ENCODE peak calls at places on chromosomes 6 and 20, in six cellular contexts. One of them, this sample, is unnamed. For H3K36me3, the result is how much of the 10 kb centered on the place peaks cover.

GRCh38 chr6:90175627-90176538 is 120.8 kb downstream of the BACH2 start:
- DNase-seq in endodermal cell: no peak
- DNase-seq in PC-3: no peak
- DNase-seq in heart left ventricle: no peak
- DNase-seq in CD8-positive, alpha-beta T cell: no peak
- DNase-seq in GM12878: no peak
- DNase-seq in this sample: no peak

GRCh38 chr6:33683051-33683571 is 28.4 kb downstream of the UQCC2 start:
- DNase-seq in GM12878: no peak
- DNase-seq in CD8-positive, alpha-beta T cell: no peak
- DNase-seq in PC-3: no peak
- DNase-seq in endodermal cell: no peak
- DNase-seq in heart left ventricle: no peak
- DNase-seq in this sample: no peak

GRCh38 chr20:36092424-36093024 is 62.0 kb upstream of the EPB41L1 start:
- DNase-seq in GM12878: no peak
- DNase-seq in endodermal cell: peak
- DNase-seq in heart left ventricle: no peak
- DNase-seq in CD8-positive, alpha-beta T cell: no peak
- DNase-seq in PC-3: peak
- DNase-seq in this sample: no peak

GRCh38 chr20:14918281-14918680 is 580.9 kb upstream of the FLRT3 start:
- DNase-seq in endodermal cell: no peak
- DNase-seq in CD8-positive, alpha-beta T cell: no peak
- DNase-seq in GM12878: no peak
- DNase-seq in heart left ventricle: no peak
- DNase-seq in PC-3: no peak
- DNase-seq in this sample: no peak

GRCh38 chr20:22821826-22822225 is 213.3 kb upstream of the SSTR4 start:
- DNase-seq in endodermal cell: peak
- DNase-seq in heart left ventricle: no peak
- DNase-seq in GM12878: no peak
- DNase-seq in PC-3: no peak
- DNase-seq in CD8-positive, alpha-beta T cell: no peak
- DNase-seq in this sample: no peak

GRCh38 chr6:6581014-6581413 is 7.5 kb upstream of the LY86 start:
- DNase-seq in endodermal cell: no peak
- DNase-seq in GM12878: no peak
- DNase-seq in heart left ventricle: no peak
- DNase-seq in CD8-positive, alpha-beta T cell: no peak
- DNase-seq in PC-3: no peak
- DNase-seq in this sample: no peak

GRCh38 chr6:104682722-104683643 is 176.7 kb downstream of the HACE1 start:
- DNase-seq in endodermal cell: peak
- DNase-seq in PC-3: peak
- DNase-seq in CD8-positive, alpha-beta T cell: peak
- DNase-seq in GM12878: no peak
- DNase-seq in heart left ventricle: peak
- DNase-seq in this sample: peak

GRCh38 chr20:1423625-1424106 is 30.8 kb upstream of the FKBP1A start:
- DNase-seq in endodermal cell: peak
- DNase-seq in CD8-positive, alpha-beta T cell: no peak
- DNase-seq in PC-3: peak
- DNase-seq in heart left ventricle: no peak
- DNase-seq in GM12878: no peak
- DNase-seq in this sample: no peak

GRCh38 chr6:128723667-128724066 is 159.3 kb upstream of the LAMA2 start:
- DNase-seq in PC-3: peak
- DNase-seq in CD8-positive, alpha-beta T cell: no peak
- DNase-seq in endodermal cell: no peak
- DNase-seq in GM12878: no peak
- DNase-seq in heart left ventricle: no peak
- DNase-seq in this sample: no peak

GRCh38 chr20:37503256-37503927 is 17.7 kb upstream of the NNAT start:
- DNase-seq in endodermal cell: peak
- DNase-seq in heart left ventricle: no peak
- DNase-seq in GM12878: no peak
- DNase-seq in PC-3: no peak
- DNase-seq in CD8-positive, alpha-beta T cell: no peak
- DNase-seq in this sample: no peak

GRCh38 chr6:159169193-159169555 is at the start of gene FNDC1:
- DNase-seq in CD8-positive, alpha-beta T cell: no peak
- DNase-seq in heart left ventricle: no peak
- DNase-seq in GM12878: no peak
- DNase-seq in PC-3: no peak
- DNase-seq in endodermal cell: peak
- DNase-seq in this sample: peak

GRCh38 chr6:79266051-79266450 is 31.6 kb upstream of the HMGN3 start:
- DNase-seq in GM12878: no peak
- DNase-seq in PC-3: peak
- DNase-seq in endodermal cell: no peak
- DNase-seq in CD8-positive, alpha-beta T cell: no peak
- DNase-seq in heart left ventricle: no peak
- DNase-seq in this sample: no peak

GRCh38 chr6:125821825-125822281 is 31.1 kb downstream of the NCOA7 start:
- DNase-seq in CD8-positive, alpha-beta T cell: no peak
- DNase-seq in GM12878: no peak
- DNase-seq in PC-3: no peak
- DNase-seq in endodermal cell: no peak
- DNase-seq in heart left ventricle: peak
- DNase-seq in this sample: no peak

GRCh38 chr6:85192186-85192585 is 257.7 kb upstream of the NT5E start:
- DNase-seq in CD8-positive, alpha-beta T cell: no peak
- DNase-seq in PC-3: peak
- DNase-seq in GM12878: no peak
- DNase-seq in heart left ventricle: no peak
- DNase-seq in endodermal cell: no peak
- DNase-seq in this sample: no peak

GRCh38 chr6:123380257-123380656 is 256.5 kb downstream of the TRDN start:
- DNase-seq in heart left ventricle: no peak
- DNase-seq in PC-3: peak
- DNase-seq in GM12878: no peak
- DNase-seq in CD8-positive, alpha-beta T cell: no peak
- DNase-seq in endodermal cell: peak
- DNase-seq in this sample: no peak

GRCh38 chr20:45890077-45890996 is 671 bp downstream of the NEURL2 start:
- DNase-seq in GM12878: no peak
- DNase-seq in PC-3: no peak
- DNase-seq in heart left ventricle: peak
- DNase-seq in CD8-positive, alpha-beta T cell: no peak
- DNase-seq in endodermal cell: peak
- DNase-seq in this sample: peak

GRCh38 chr6:50381106-50381415 is 331.3 kb upstream of the DEFB112 start:
- DNase-seq in heart left ventricle: no peak
- DNase-seq in GM12878: no peak
- DNase-seq in CD8-positive, alpha-beta T cell: no peak
- DNase-seq in endodermal cell: peak
- DNase-seq in PC-3: no peak
- DNase-seq in this sample: no peak

GRCh38 chr6:35730745-35731413 is 6.0 kb upstream of the ARMC12 start:
- DNase-seq in PC-3: no peak
- DNase-seq in GM12878: no peak
- DNase-seq in heart left ventricle: no peak
- DNase-seq in CD8-positive, alpha-beta T cell: no peak
- DNase-seq in endodermal cell: no peak
- DNase-seq in this sample: no peak

GRCh38 chr6:63882208-63882607 is 246.6 kb downstream of the PHF3 start:
- DNase-seq in PC-3: peak
- DNase-seq in CD8-positive, alpha-beta T cell: no peak
- DNase-seq in GM12878: no peak
- DNase-seq in heart left ventricle: no peak
- DNase-seq in endodermal cell: peak
- DNase-seq in this sample: no peak

GRCh38 chr20:34322267-34323105 is 19.3 kb upstream of the AHCY start:
- DNase-seq in CD8-positive, alpha-beta T cell: no peak
- DNase-seq in endodermal cell: no peak
- DNase-seq in PC-3: no peak
- DNase-seq in heart left ventricle: no peak
- DNase-seq in GM12878: no peak
- DNase-seq in this sample: no peak

GRCh38 chr6:147782302-147782701 is 273.8 kb downstream of the SAMD5 start:
- DNase-seq in endodermal cell: peak
- DNase-seq in GM12878: no peak
- DNase-seq in PC-3: peak
- DNase-seq in heart left ventricle: no peak
- DNase-seq in CD8-positive, alpha-beta T cell: no peak
- DNase-seq in this sample: no peak

GRCh38 chr6:144583614-144583954 is 298.4 kb downstream of the UTRN start:
- DNase-seq in endodermal cell: no peak
- DNase-seq in CD8-positive, alpha-beta T cell: no peak
- DNase-seq in PC-3: no peak
- DNase-seq in heart left ventricle: no peak
- DNase-seq in GM12878: no peak
- DNase-seq in this sample: peak

GRCh38 chr6:158418501-158418900 is 106.2 kb downstream of the TULP4 start:
- DNase-seq in endodermal cell: no peak
- DNase-seq in heart left ventricle: no peak
- DNase-seq in PC-3: no peak
- DNase-seq in CD8-positive, alpha-beta T cell: no peak
- DNase-seq in GM12878: no peak
- DNase-seq in this sample: no peak

GRCh38 chr6:31639449-31639861 is 13.0 kb downstream of the BAG6 start:
- DNase-seq in CD8-positive, alpha-beta T cell: no peak
- DNase-seq in GM12878: no peak
- DNase-seq in endodermal cell: no peak
- DNase-seq in PC-3: peak
- DNase-seq in heart left ventricle: no peak
- DNase-seq in this sample: no peak

GRCh38 chr6:42106663-42107023 is 35.8 kb downstream of the C6orf132 start:
- DNase-seq in GM12878: no peak
- DNase-seq in PC-3: no peak
- DNase-seq in CD8-positive, alpha-beta T cell: no peak
- DNase-seq in heart left ventricle: no peak
- DNase-seq in endodermal cell: no peak
- DNase-seq in this sample: no peak
- H3K36me3 ChIP-seq in GM12878: under half
- H3K36me3 ChIP-seq in PC-3: under half
- H3K36me3 ChIP-seq in CD8-positive, alpha-beta T cell: under half
- H3K36me3 ChIP-seq in heart left ventricle: under half
- H3K36me3 ChIP-seq in endodermal cell: under half
- H3K36me3 ChIP-seq in this sample: under half

DNA sequence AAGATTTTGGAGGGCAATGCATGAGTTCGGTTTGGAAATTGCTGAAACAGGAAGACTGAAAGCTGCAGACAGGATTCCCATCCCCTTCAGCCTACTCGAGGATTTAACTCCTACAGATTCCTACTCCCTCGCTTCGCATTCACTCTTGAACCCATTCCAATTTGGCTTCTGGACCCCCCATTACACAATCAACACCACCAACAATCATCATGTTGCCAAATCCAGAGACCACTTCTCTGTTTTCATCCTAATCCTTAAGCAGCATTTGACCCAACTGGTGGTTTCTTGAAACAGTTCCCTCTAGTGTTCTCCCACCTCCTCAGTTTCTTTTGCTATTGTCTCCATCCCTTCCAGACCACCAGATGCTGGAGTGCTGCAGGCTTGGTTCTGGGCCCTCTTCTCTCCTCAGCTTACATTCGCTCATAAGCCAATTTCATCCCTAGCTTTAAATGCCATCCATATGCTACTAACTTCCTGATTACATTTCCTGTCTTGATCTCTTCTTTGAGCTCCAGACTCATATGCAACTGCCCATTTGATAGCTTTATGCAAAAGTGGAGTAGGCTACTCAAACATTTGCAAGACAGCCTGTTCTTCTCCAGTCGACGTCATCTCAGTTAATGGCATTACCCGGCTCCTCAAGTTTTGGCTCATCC is 66.5 kb downstream of the DTNBP1 start:
- DNase-seq in GM12878: no peak
- DNase-seq in endodermal cell: no peak
- DNase-seq in PC-3: no peak
- DNase-seq in CD8-positive, alpha-beta T cell: no peak
- DNase-seq in heart left ventricle: no peak
- DNase-seq in this sample: no peak
- H3K4me3 ChIP-seq in GM12878: no peak
- H3K4me3 ChIP-seq in endodermal cell: no peak
- H3K4me3 ChIP-seq in PC-3: no peak
- H3K4me3 ChIP-seq in CD8-positive, alpha-beta T cell: no peak
- H3K4me3 ChIP-seq in heart left ventricle: no peak
- H3K4me3 ChIP-seq in this sample: no peak

GRCh38 chr20:62905536-62906117 is 20.7 kb downstream of the DIDO1 start:
- DNase-seq in heart left ventricle: no peak
- DNase-seq in PC-3: no peak
- DNase-seq in GM12878: no peak
- DNase-seq in CD8-positive, alpha-beta T cell: no peak
- DNase-seq in endodermal cell: no peak
- DNase-seq in this sample: no peak

GRCh38 chr20:62906209-62906608 is 20.1 kb downstream of the DIDO1 start:
- DNase-seq in GM12878: no peak
- DNase-seq in endodermal cell: no peak
- DNase-seq in heart left ventricle: no peak
- DNase-seq in CD8-positive, alpha-beta T cell: no peak
- DNase-seq in PC-3: no peak
- DNase-seq in this sample: no peak

GRCh38 chr20:62907377-62908317 is 18.7 kb downstream of the DIDO1 start:
- DNase-seq in GM12878: no peak
- DNase-seq in endodermal cell: peak
- DNase-seq in CD8-positive, alpha-beta T cell: no peak
- DNase-seq in PC-3: no peak
- DNase-seq in heart left ventricle: no peak
- DNase-seq in this sample: no peak

GRCh38 chr20:62908971-62909791 is 17.1 kb downstream of the DIDO1 start:
- DNase-seq in CD8-positive, alpha-beta T cell: no peak
- DNase-seq in endodermal cell: no peak
- DNase-seq in heart left ventricle: no peak
- DNase-seq in GM12878: no peak
- DNase-seq in PC-3: no peak
- DNase-seq in this sample: no peak

GRCh38 chr20:62906647-62907375 is 19.5 kb downstream of the DIDO1 start:
- DNase-seq in GM12878: no peak
- DNase-seq in CD8-positive, alpha-beta T cell: no peak
- DNase-seq in heart left ventricle: no peak
- DNase-seq in endodermal cell: no peak
- DNase-seq in PC-3: no peak
- DNase-seq in this sample: no peak
- H3K36me3 ChIP-seq in GM12878: half or more
- H3K36me3 ChIP-seq in CD8-positive, alpha-beta T cell: half or more
- H3K36me3 ChIP-seq in heart left ventricle: half or more
- H3K36me3 ChIP-seq in endodermal cell: half or more
- H3K36me3 ChIP-seq in PC-3: half or more
- H3K36me3 ChIP-seq in this sample: half or more

DNA sequence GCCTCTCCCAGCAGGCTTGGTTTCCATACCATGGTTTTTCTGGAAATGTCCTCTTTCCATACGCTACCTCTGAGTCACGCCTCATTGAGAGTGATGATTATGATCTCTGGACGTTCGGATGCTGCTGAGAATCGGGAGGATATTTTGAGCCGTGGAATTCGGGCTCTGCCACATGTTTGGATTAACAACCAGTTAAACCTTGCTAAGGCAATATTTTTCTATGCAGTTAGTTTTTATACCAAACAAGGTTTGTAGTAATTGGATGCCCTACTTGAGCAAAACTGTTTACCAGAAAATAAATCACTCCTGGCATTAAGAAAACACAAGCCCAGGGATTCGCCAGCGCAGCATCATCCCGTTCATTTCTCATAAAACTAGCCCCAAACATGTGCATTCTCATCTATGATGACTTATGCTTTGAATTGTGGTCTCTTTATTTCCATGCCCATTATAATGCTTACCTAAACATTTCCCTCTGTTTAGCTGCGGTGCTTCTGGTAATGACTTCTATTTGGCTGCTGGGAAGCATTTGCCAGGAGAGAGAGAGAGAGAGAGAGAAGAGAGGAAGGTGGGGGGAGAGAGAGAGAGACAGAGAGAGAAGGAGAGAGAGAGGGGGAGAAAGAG is 198.9 kb downstream of the CLIC5 start:
- DNase-seq in PC-3: no peak
- DNase-seq in GM12878: no peak
- DNase-seq in heart left ventricle: no peak
- DNase-seq in CD8-positive, alpha-beta T cell: no peak
- DNase-seq in endodermal cell: no peak
- DNase-seq in this sample: no peak
- H3K4me3 ChIP-seq in PC-3: no peak
- H3K4me3 ChIP-seq in GM12878: no peak
- H3K4me3 ChIP-seq in heart left ventricle: no peak
- H3K4me3 ChIP-seq in CD8-positive, alpha-beta T cell: no peak
- H3K4me3 ChIP-seq in endodermal cell: no peak
- H3K4me3 ChIP-seq in this sample: no peak